ENCODE peak calls at places on chromosomes 7 and 10, in six cellular contexts. Y, V, H, Q, P and E are unnamed samples. For H3K9me3, the result is how much of the 10 kb centered on the place peaks cover.

GRCh38 chr7:84510501-84510900 is 315.9 kb upstream of the SEMA3A start:
- DNase-seq in V (no peak), H (no peak), P (no peak), Q (no peak), Y (no peak), E (no peak)

GRCh38 chr7:4085937-4086691 is 596.0 kb upstream of the FOXK1 start:
- DNase-seq in Q (no peak), Y (no peak), P (no peak), H (peak), V (no peak), E (no peak)

GRCh38 chr10:74439213-74439612 is 288.2 kb downstream of the ADK start:
- DNase-seq in P (no peak), H (no peak), Y (no peak), V (no peak), Q (no peak), E (no peak)

GRCh38 chr10:7243873-7244272 is 167.0 kb downstream of the SFMBT2 start:
- DNase-seq in P (no peak), Y (no peak), Q (no peak), H (no peak), V (no peak), E (no peak)

GRCh38 chr7:31476073-31476745 is 37.7 kb upstream of the ITPRID1 start:
- DNase-seq in Y (no peak), P (no peak), V (no peak), H (no peak), Q (no peak), E (no peak)

GRCh38 chr7:147145194-147145593 is 1028.6 kb downstream of the CNTNAP2 start:
- DNase-seq in Q (no peak), Y (no peak), V (no peak), P (no peak), H (no peak), E (no peak)

GRCh38 chr10:68871105-68871711 is 29.9 kb upstream of the DDX50 start:
- DNase-seq in V (no peak), Q (no peak), Y (no peak), P (no peak), H (no peak), E (no peak)

GRCh38 chr7:28459306-28459705 is 47.0 kb downstream of the CREB5 start:
- DNase-seq in V (no peak), Y (no peak), H (no peak), P (no peak), Q (no peak), E (no peak)

GRCh38 chr10:127550861-127551260 is 1.8 kb downstream of the NPS start:
- DNase-seq in H (no peak), Y (no peak), P (no peak), Q (no peak), V (no peak), E (no peak)

GRCh38 chr10:49783645-49784044 is 21.5 kb upstream of the OGDHL start:
- DNase-seq in Y (no peak), Q (no peak), P (no peak), H (no peak), V (no peak), E (no peak)

GRCh38 chr7:131197920-131198610 is 129.6 kb upstream of the MKLN1 start:
- DNase-seq in V (no peak), Q (no peak), Y (no peak), H (no peak), P (no peak), E (no peak)

GRCh38 chr7:134886353-134887057 is 99.8 kb upstream of the AGBL3 start:
- DNase-seq in Y (no peak), Q (no peak), H (no peak), V (no peak), P (peak), E (no peak)

GRCh38 chr7:65554-65953 is 126.8 kb upstream of the FAM20C start:
- DNase-seq in Q (no peak), H (no peak), Y (no peak), P (no peak), V (no peak), E (no peak)

GRCh38 chr7:64045301-64046040 is at the start of gene ZNF727:
- DNase-seq in H (peak), V (no peak), Y (no peak), Q (peak), P (peak), E (no peak)

GRCh38 chr10:6092731-6093130 is 3.9 kb downstream of the RBM17 start:
- DNase-seq in Y (no peak), H (no peak), P (no peak), V (no peak), Q (no peak), E (no peak)

GRCh38 chr7:75056476-75056875 is 17.1 kb downstream of the RCC1L start:
- DNase-seq in V (no peak), P (no peak), Y (no peak), Q (no peak), H (no peak), E (no peak)

GRCh38 chr10:11176746-11177145 is 159.1 kb downstream of the CELF2 start:
- DNase-seq in H (no peak), Y (no peak), P (no peak), V (no peak), Q (peak), E (no peak)

GRCh38 chr7:158263110-158263963 is 324.3 kb downstream of the PTPRN2 start:
- DNase-seq in Y (no peak), H (peak), Q (no peak), P (peak), V (no peak), E (no peak)
- H3K9me3 ChIP-seq in Y (under half), H (under half), Q (under half), P (under half), V (under half), E (under half)

GRCh38 chr10:133464582-133465031 is 10.9 kb downstream of the SCART1 start:
- DNase-seq in V (no peak), Y (no peak), H (no peak), Q (no peak), P (no peak), E (no peak)
- H3K9me3 ChIP-seq in V (under half), Y (under half), H (under half), Q (under half), P (under half), E (under half)

GRCh38 chr10:4046030-4046429 is 261.0 kb upstream of the KLF6 start:
- DNase-seq in Y (no peak), V (no peak), H (no peak), Q (no peak), P (no peak), E (no peak)

GRCh38 chr10:4046722-4047354 is 261.8 kb upstream of the KLF6 start:
- DNase-seq in P (no peak), H (no peak), Q (no peak), V (no peak), Y (no peak), E (no peak)

GRCh38 chr10:4043897-4044296 is 258.9 kb upstream of the KLF6 start:
- DNase-seq in H (no peak), Y (no peak), Q (no peak), V (no peak), P (no peak), E (no peak)

GRCh38 chr10:4038000-4038399 is 253.0 kb upstream of the KLF6 start:
- DNase-seq in Q (no peak), P (no peak), Y (no peak), V (no peak), H (no peak), E (no peak)

DNA sequence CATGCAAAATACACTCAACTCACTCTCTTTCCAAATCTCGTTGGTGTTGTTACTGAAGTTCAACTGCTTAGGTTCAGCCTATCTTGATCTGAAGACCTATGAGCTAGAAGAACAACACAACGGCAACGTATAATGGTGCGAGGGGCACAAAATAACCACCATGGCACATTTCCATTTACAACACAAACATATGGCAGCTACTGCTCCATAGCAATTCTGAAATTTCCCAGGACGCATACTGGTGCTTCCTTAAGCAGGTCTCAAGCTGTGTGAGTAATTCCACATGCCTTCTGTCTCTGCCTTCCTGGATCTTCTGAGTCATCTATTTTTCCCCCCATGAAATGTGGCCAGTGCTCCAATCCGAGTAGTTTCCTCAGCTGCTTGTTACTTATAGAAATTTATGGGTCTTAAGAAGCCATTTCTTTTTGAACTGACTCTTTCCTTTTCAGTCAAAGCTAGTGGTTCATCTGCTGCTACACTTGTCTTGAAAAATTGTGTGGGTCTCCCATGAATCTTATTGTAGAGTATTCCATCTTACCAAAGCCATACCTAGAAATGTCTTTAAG is 256.6 kb upstream of the KLF6 start:
- DNase-seq in H (no peak), Q (no peak), V (no peak), Y (no peak), P (no peak), E (no peak)
- H3K9me3 ChIP-seq in H (under half), Q (under half), V (under half), Y (under half), P (under half), E (under half)

GRCh38 chr7:158240801-158241200 is 346.8 kb downstream of the PTPRN2 start:
- DNase-seq in H (no peak), Q (no peak), P (no peak), Y (no peak), V (no peak), E (no peak)

GRCh38 chr7:158237672-158238335 is 349.8 kb downstream of the PTPRN2 start:
- DNase-seq in P (no peak), Y (no peak), Q (no peak), H (peak), V (no peak), E (no peak)

GRCh38 chr7:158238616-158239289 is 348.9 kb downstream of the PTPRN2 start:
- DNase-seq in V (no peak), H (peak), P (no peak), Y (no peak), Q (no peak), E (no peak)

GRCh38 chr7:158241919-158242318 is 345.7 kb downstream of the PTPRN2 start:
- DNase-seq in Q (no peak), H (no peak), Y (no peak), P (no peak), V (no peak), E (no peak)

GRCh38 chr7:158239290-158239981 is 348.2 kb downstream of the PTPRN2 start:
- DNase-seq in H (peak), Y (no peak), Q (no peak), V (no peak), P (peak), E (no peak)
- H3K9me3 ChIP-seq in H (under half), Y (under half), Q (under half), V (under half), P (under half), E (under half)

GRCh38 chr7:52410032-52410431 is 625.4 kb upstream of the POM121L12 start:
- DNase-seq in H (no peak), P (no peak), Y (no peak), V (no peak), Q (no peak), E (no peak)
- H3K9me3 ChIP-seq in H (under half), P (under half), Y (under half), V (under half), Q (under half), E (under half)

GRCh38 chr7:106257752-106258151 is 27.0 kb downstream of the NAMPT start:
- DNase-seq in H (no peak), P (no peak), Q (no peak), Y (no peak), V (no peak), E (no peak)
- H3K9me3 ChIP-seq in H (under half), P (under half), Q (under half), Y (under half), V (under half), E (under half)

GRCh38 chr7:157918326-157918725 is 581.5 kb downstream of the DNAJB6 start:
- DNase-seq in P (no peak), V (no peak), H (no peak), Q (no peak), Y (no peak), E (no peak)

GRCh38 chr7:157916946-157917670 is 580.3 kb downstream of the DNAJB6 start:
- DNase-seq in H (no peak), P (no peak), Q (no peak), V (no peak), Y (no peak), E (no peak)
- H3K9me3 ChIP-seq in H (under half), P (under half), Q (under half), V (under half), Y (under half), E (under half)

GRCh38 chr7:156039971-156040677 is 227.9 kb upstream of the SHH start:
- DNase-seq in P (no peak), H (no peak), Y (no peak), Q (no peak), V (no peak), E (no peak)

GRCh38 chr7:156039194-156039593 is 226.9 kb upstream of the SHH start:
- DNase-seq in P (no peak), Q (no peak), Y (no peak), H (no peak), V (no peak), E (no peak)

GRCh38 chr7:156043435-156044123 is 231.3 kb upstream of the SHH start:
- DNase-seq in P (no peak), V (no peak), Y (no peak), H (no peak), Q (no peak), E (no peak)

GRCh38 chr7:156038345-156038744 is 226.1 kb upstream of the SHH start:
- DNase-seq in Y (no peak), V (no peak), Q (no peak), P (no peak), H (no peak), E (no peak)

GRCh38 chr7:156041398-156041797 is 229.1 kb upstream of the SHH start:
- DNase-seq in Q (no peak), P (no peak), H (no peak), V (no peak), Y (no peak), E (no peak)
- H3K9me3 ChIP-seq in Q (under half), P (under half), H (under half), V (under half), Y (under half), E (under half)

DNA sequence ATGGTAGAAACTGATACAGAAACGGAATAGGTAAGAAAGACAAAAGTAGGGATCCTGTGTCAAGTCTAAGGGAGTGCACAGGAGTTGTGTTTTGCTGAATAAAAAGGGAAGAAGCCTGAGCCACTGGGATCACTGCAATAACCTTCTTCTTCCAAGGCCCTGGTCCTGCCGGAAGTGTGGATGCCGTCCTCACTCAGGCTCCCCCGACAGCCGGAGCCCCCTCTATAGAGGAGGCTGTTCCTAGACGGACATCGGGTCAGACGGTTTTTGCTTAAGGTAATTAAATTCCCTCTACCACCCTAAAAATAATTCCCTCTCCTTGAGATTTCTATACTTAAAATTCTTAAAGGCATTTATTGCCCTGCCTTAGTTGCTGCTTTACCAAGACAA is 566.9 kb downstream of the PTPRN2 start:
- DNase-seq in P (no peak), Q (no peak), H (no peak), V (no peak), Y (no peak), E (no peak)
- H3K9me3 ChIP-seq in P (under half), Q (under half), H (under half), V (under half), Y (under half), E (under half)